ENCODE peak calls at places on chromosomes 7 and 10, in ten cellular contexts. J is H9, L is HCT116, S is neural progenitor cell, E is PC-3, Q is K562, D is fibroblast of lung, T is GM23248, G is DND-41, M is GM12878. C is an unnamed sample. For H3K9me3, the result is how much of the 10 kb centered on the place peaks cover.

GRCh38 chr7:29156798-29157461 is 10.6 kb upstream of the CPVL start:
- DNase-seq in G (peak), D (no peak), M (no peak), L (no peak), E (no peak), S (peak), Q (no peak), T (no peak), J (no peak), C (no peak)

GRCh38 chr7:30330134-30331111 is 46.0 kb downstream of the ZNRF2 start:
- DNase-seq in T (no peak), J (no peak), L (no peak), M (peak), S (no peak), Q (no peak), E (no peak), G (peak), D (peak), C (no peak)

GRCh38 chr10:116836902-116837513 is 12.3 kb upstream of the ENO4 start:
- DNase-seq in T (no peak), J (no peak), D (peak), L (no peak), S (no peak), G (no peak), E (no peak), Q (no peak), M (no peak), C (no peak)

GRCh38 chr10:12051241-12051640 is 8.6 kb upstream of the UPF2 start:
- DNase-seq in L (no peak), D (no peak), G (no peak), S (no peak), M (no peak), Q (no peak), T (no peak), E (no peak), J (no peak), C (no peak)

GRCh38 chr10:79387974-79388850 is 40.9 kb downstream of the PPIF start:
- DNase-seq in G (no peak), J (peak), L (no peak), E (no peak), M (no peak), T (no peak), S (no peak), Q (peak), D (no peak), C (no peak)

GRCh38 chr10:86688398-86688921 is 20.1 kb downstream of the LDB3 start:
- DNase-seq in S (peak), E (peak), D (peak), M (no peak), G (peak), T (peak), L (peak), Q (peak), J (peak), C (peak)

GRCh38 chr7:143008007-143008901 is 18.7 kb downstream of the OR9A2 start:
- DNase-seq in S (peak), J (peak), D (peak), T (peak), E (peak), G (peak), Q (peak), M (peak), L (peak), C (peak)

GRCh38 chr10:1406172-1406975 is 331.0 kb downstream of the ADARB2 start:
- DNase-seq in G (peak), E (no peak), J (no peak), S (no peak), Q (no peak), T (no peak), D (no peak), M (no peak), L (no peak), C (no peak)

GRCh38 chr10:103921750-103922195 is 3.8 kb upstream of the STN1 start:
- DNase-seq in T (peak), M (no peak), S (peak), E (no peak), J (peak), G (no peak), Q (peak), D (peak), L (peak), C (peak)

GRCh38 chr10:70477661-70478162 is 855 bp upstream of the PALD1 start:
- DNase-seq in J (no peak), M (no peak), Q (peak), D (no peak), T (peak), L (peak), G (peak), E (peak), S (peak), C (peak)
- H3K4me2 ChIP-seq in J (peak), M (peak), Q (no peak), D (peak), T (no peak), L (peak), G (peak), E (peak), S (peak), C (peak)

GRCh38 chr10:17239671-17240460 is 11.8 kb downstream of the VIM start:
- DNase-seq in E (no peak), D (no peak), J (no peak), M (no peak), S (no peak), Q (no peak), L (no peak), G (no peak), T (peak), C (no peak)

GRCh38 chr10:17240617-17241016 is 12.6 kb downstream of the VIM start:
- DNase-seq in M (no peak), J (no peak), L (no peak), S (no peak), Q (no peak), E (no peak), D (no peak), T (peak), G (no peak), C (no peak)

GRCh38 chr10:17238445-17239275 is 10.6 kb downstream of the VIM start:
- DNase-seq in M (no peak), E (no peak), L (no peak), T (peak), S (no peak), G (peak), Q (no peak), J (no peak), D (peak), C (no peak)

GRCh38 chr10:17237915-17238444 is 9.9 kb downstream of the VIM start:
- DNase-seq in G (no peak), J (no peak), E (no peak), M (no peak), D (peak), T (peak), L (no peak), S (no peak), Q (no peak), C (no peak)

GRCh38 chr10:17239276-17239660 is 11.2 kb downstream of the VIM start:
- DNase-seq in Q (no peak), E (no peak), M (no peak), S (no peak), L (no peak), G (no peak), D (no peak), J (no peak), T (no peak), C (no peak)
- H2AFZ ChIP-seq in Q (peak), E (no peak), M (no peak), S (no peak), L (no peak), G (no peak), D (no peak), J (no peak), T (no peak), C (no peak)

GRCh38 chr10:31678573-31679122 is 250.0 kb downstream of the ARHGAP12 start:
- DNase-seq in T (peak), Q (no peak), S (no peak), L (no peak), D (peak), G (no peak), J (no peak), E (no peak), M (no peak), C (no peak)
- H3K9me3 ChIP-seq in T (under half), Q (under half), S (under half), L (under half), D (under half), G (under half), J (under half), E (under half), M (under half), C (under half)

DNA sequence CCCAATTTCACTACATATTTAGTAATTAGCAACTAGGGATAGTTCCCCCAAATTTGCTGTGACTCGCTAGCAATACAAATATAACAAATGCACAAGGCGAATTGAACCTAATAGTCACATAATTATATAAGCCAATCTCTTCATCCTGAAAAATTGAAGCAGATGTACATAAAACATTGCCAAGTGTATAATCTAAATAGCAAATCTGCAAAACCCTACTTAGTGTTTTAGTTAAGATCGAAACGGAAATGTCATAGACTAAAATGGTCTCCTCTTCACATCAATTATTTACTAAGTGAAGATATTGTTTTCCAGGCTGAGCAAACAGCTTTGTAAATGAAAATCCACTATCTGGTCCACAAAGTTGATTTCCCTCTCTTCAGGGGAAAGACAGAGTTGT is 49.6 kb upstream of the RSU1 start:
- DNase-seq in E (no peak), M (no peak), J (no peak), S (no peak), L (no peak), T (no peak), Q (no peak), D (no peak), G (no peak), C (no peak)
- H3K4me2 ChIP-seq in E (no peak), M (no peak), J (peak), S (no peak), L (no peak), T (no peak), Q (no peak), D (no peak), G (no peak), C (peak)

GRCh38 chr7:147088916-147089315 is 972.3 kb downstream of the CNTNAP2 start:
- DNase-seq in T (no peak), D (no peak), G (no peak), E (no peak), J (no peak), Q (no peak), S (no peak), L (no peak), M (no peak), C (no peak)

GRCh38 chr7:147089608-147090007 is 973.0 kb downstream of the CNTNAP2 start:
- DNase-seq in M (no peak), L (no peak), T (no peak), Q (no peak), E (no peak), S (no peak), G (no peak), D (no peak), J (no peak), C (no peak)
- H2AFZ ChIP-seq in M (no peak), L (no peak), T (no peak), Q (no peak), E (no peak), S (no peak), G (no peak), D (no peak), J (no peak), C (no peak)

GRCh38 chr10:67697646-67698245 is 1.8 kb upstream of the CTNNA3 start:
- DNase-seq in M (no peak), Q (peak), J (no peak), D (peak), T (peak), E (peak), S (peak), L (peak), G (peak), C (peak)
- H3K9me3 ChIP-seq in M (under half), Q (under half), J (under half), D (under half), T (under half), E (under half), S (under half), L (under half), G (under half), C (under half)

GRCh38 chr10:8130973-8131911 is 76.8 kb downstream of the GATA3 start:
- DNase-seq in Q (no peak), E (peak), G (no peak), S (no peak), D (no peak), M (peak), L (peak), T (peak), J (no peak), C (no peak)

GRCh38 chr10:8133146-8133545 is 78.7 kb downstream of the GATA3 start:
- DNase-seq in S (no peak), Q (no peak), E (no peak), D (no peak), T (no peak), J (no peak), L (no peak), M (peak), G (peak), C (no peak)

GRCh38 chr10:8129438-8129837 is 75.0 kb downstream of the GATA3 start:
- DNase-seq in E (no peak), Q (no peak), S (no peak), J (no peak), D (no peak), G (no peak), M (no peak), T (no peak), L (no peak), C (no peak)

GRCh38 chr10:8124436-8124835 is 69.9 kb downstream of the GATA3 start:
- DNase-seq in Q (no peak), J (no peak), L (no peak), G (no peak), M (no peak), D (no peak), E (no peak), T (no peak), S (no peak), C (no peak)

GRCh38 chr10:8128511-8128910 is 74.0 kb downstream of the GATA3 start:
- DNase-seq in L (no peak), D (no peak), T (no peak), J (no peak), E (no peak), S (no peak), G (no peak), Q (no peak), M (no peak), C (no peak)
- H3K4me2 ChIP-seq in L (no peak), D (no peak), T (no peak), J (no peak), E (no peak), S (no peak), G (no peak), Q (no peak), M (no peak), C (no peak)

GRCh38 chr7:117871778-117872538 is 1.3 kb downstream of the CTTNBP2 start:
- DNase-seq in M (no peak), Q (no peak), J (peak), D (peak), G (no peak), S (peak), L (no peak), E (no peak), T (peak), C (peak)
- H2AFZ ChIP-seq in M (no peak), Q (no peak), J (no peak), D (peak), G (no peak), S (peak), L (peak), E (no peak), T (no peak), C (peak)

GRCh38 chr7:158109364-158110033 is 478.1 kb downstream of the PTPRN2 start:
- DNase-seq in Q (no peak), J (no peak), M (no peak), E (no peak), L (no peak), S (no peak), G (no peak), T (peak), D (no peak), C (no peak)

GRCh38 chr7:158111556-158111880 is 476.1 kb downstream of the PTPRN2 start:
- DNase-seq in S (no peak), J (no peak), G (no peak), T (no peak), M (no peak), E (no peak), D (no peak), Q (no peak), L (no peak), C (no peak)

GRCh38 chr7:158110661-158111555 is 476.7 kb downstream of the PTPRN2 start:
- DNase-seq in Q (no peak), E (peak), G (no peak), L (no peak), S (peak), D (no peak), J (peak), M (no peak), T (no peak), C (peak)

GRCh38 chr7:158108646-158109293 is 478.9 kb downstream of the PTPRN2 start:
- DNase-seq in D (no peak), G (no peak), Q (no peak), T (no peak), J (no peak), S (no peak), L (no peak), M (no peak), E (no peak), C (no peak)

GRCh38 chr7:158110034-158110590 is 477.5 kb downstream of the PTPRN2 start:
- DNase-seq in D (no peak), T (no peak), G (no peak), Q (no peak), L (no peak), S (no peak), J (no peak), M (no peak), E (no peak), C (no peak)
- H3K9me3 ChIP-seq in D (under half), T (under half), G (under half), Q (under half), L (under half), S (under half), J (under half), M (under half), E (under half), C (under half)

C was measured in hepatocyte.